ENCODE peak calls at places on chromosome 2, in nine cellular contexts. E is GM23248, P is hepatocyte, T is HCT116, Z is neural progenitor cell, B is PC-3, O is MM.1S, D is GM23338, V is SK-N-SH. W is an unnamed sample.

GRCh38 chr2:20421336-20421987 is 25.4 kb upstream of the RHOB start:
- DNase-seq in E (no peak), P (no peak), T (no peak), Z (no peak), B (no peak), O (no peak), D (no peak), V (no peak), W (no peak)

GRCh38 chr2:151290467-151290866 is 999 bp upstream of the NMI start:
- DNase-seq in E (no peak), P (no peak), T (no peak), Z (no peak), B (no peak), O (no peak), D (no peak), V (no peak), W (no peak)

GRCh38 chr2:10240911-10241610 is 61.6 kb upstream of the HPCAL1 start:
- DNase-seq in E (no peak), P (no peak), T (no peak), Z (no peak), B (no peak), O (no peak), D (no peak), V (no peak), W (no peak)

GRCh38 chr2:166726525-166726924 is 161.8 kb upstream of the XIRP2 start:
- DNase-seq in E (no peak), P (no peak), T (no peak), Z (no peak), B (no peak), O (no peak), D (no peak), V (no peak), W (no peak)

GRCh38 chr2:11833601-11834000 is 87.2 kb downstream of the LPIN1 start:
- DNase-seq in E (peak), P (no peak), T (no peak), Z (no peak), B (no peak), O (no peak), D (no peak), V (no peak), W (peak)

GRCh38 chr2:230795856-230796255 is 68.9 kb upstream of the ITM2C start:
- DNase-seq in E (peak), P (no peak), T (no peak), Z (no peak), B (no peak), O (no peak), D (no peak), V (no peak), W (no peak)

GRCh38 chr2:191631754-191632153 is 46.2 kb upstream of the NABP1 start:
- DNase-seq in E (peak), P (peak), T (no peak), Z (no peak), B (peak), O (no peak), D (no peak), V (no peak), W (no peak)

GRCh38 chr2:106091219-106091618 is 102.9 kb downstream of the UXS1 start:
- DNase-seq in E (no peak), P (no peak), T (no peak), Z (no peak), B (no peak), O (no peak), D (no peak), V (no peak), W (no peak)

DNA sequence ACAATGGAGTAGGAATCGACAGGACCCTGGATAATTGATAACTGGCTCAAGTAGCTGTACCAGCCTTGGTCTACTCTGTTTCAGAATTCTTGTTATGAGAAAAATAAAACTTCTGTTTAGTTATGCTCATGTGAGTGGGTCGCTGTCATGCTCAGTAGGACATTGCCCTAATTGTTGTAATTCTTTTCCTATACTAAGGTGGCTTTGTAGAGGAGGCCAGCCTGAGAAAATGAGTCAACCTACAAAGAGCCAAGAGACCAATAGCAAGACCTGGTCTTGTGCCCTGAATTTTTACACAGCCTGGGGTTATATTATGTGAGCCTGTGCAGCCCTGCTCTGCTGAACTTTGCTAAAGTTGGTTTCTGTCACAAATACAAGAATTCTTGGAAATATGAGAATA is 238.4 kb downstream of the MEIS1 start:
- DNase-seq in E (no peak), P (no peak), T (no peak), Z (no peak), B (no peak), O (no peak), D (no peak), V (no peak), W (no peak)
- TF ChIP-seq EZH2phosphoT487 in E (no peak), P (no peak), T (no peak), Z (no peak), B (no peak), O (no peak), D (no peak), V (no peak), W (no peak)

DNA sequence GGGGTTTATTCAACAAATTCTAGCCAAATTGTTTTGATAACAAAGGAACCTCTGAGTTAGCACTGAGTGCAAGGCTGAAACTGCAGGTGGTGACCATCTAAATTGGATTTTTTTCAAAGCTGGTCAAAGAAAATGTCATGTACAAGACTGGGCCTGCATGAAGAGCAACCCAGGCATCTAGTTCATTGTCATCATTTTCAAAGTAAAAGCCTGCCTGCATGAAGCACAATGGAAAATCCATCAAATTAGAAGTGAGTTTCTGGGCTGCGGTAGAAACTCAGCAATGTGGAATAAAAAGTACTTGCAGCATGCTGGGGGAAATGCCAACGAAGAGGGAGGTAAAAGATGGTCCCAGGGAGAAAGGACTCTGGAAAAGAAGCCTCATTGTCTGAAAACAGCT is 80.7 kb upstream of the PPP1CB start:
- DNase-seq in E (no peak), P (no peak), T (no peak), Z (no peak), B (no peak), O (no peak), D (no peak), V (no peak), W (no peak)
- H3K4me3 ChIP-seq in E (no peak), P (no peak), T (no peak), Z (no peak), B (no peak), O (no peak), D (no peak), V (no peak), W (no peak)

GRCh38 chr2:101952551-101952950 is 39.2 kb upstream of the IL1R2 start:
- DNase-seq in E (no peak), P (no peak), T (no peak), Z (no peak), B (no peak), O (no peak), D (no peak), V (no peak), W (no peak)
- TF ChIP-seq EZH2phosphoT487 in E (no peak), P (no peak), T (no peak), Z (no peak), B (no peak), O (no peak), D (no peak), V (no peak), W (no peak)

DNA sequence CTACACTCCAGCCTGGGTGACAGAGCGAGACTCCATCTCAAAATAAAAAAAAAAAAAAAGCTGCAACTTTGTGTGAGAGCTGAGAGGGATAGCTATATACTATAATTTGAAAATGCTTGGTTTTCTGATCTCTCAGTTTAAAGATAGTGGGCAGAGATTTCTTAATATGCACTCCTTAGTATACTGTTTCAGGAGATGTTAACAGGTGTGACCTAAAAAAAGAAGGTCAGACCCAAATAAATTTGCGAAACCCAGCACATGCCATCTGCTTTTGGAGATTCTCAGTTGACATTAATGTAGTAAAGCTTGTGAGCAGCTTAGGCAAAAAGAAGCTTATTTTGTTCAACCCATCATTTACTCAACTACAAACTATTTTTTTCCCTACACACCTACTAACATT is 37.4 kb downstream of the ZC3H6 start:
- DNase-seq in E (no peak), P (no peak), T (no peak), Z (no peak), B (no peak), O (peak), D (no peak), V (no peak), W (no peak)
- H3K4me3 ChIP-seq in E (no peak), P (no peak), T (no peak), Z (no peak), B (no peak), O (no peak), D (no peak), V (no peak), W (no peak)

GRCh38 chr2:189628817-189629552 is 32.3 kb upstream of the ASNSD1 start:
- DNase-seq in E (no peak), P (no peak), T (no peak), Z (no peak), B (no peak), O (no peak), D (no peak), V (no peak), W (no peak)

GRCh38 chr2:189629553-189630453 is 31.5 kb upstream of the ASNSD1 start:
- DNase-seq in E (no peak), P (no peak), T (no peak), Z (no peak), B (no peak), O (no peak), D (no peak), V (no peak), W (no peak)

GRCh38 chr2:189631849-189632248 is 29.4 kb upstream of the ASNSD1 start:
- DNase-seq in E (peak), P (no peak), T (no peak), Z (no peak), B (no peak), O (no peak), D (no peak), V (no peak), W (no peak)

GRCh38 chr2:189635353-189635752 is 25.9 kb upstream of the ASNSD1 start:
- DNase-seq in E (no peak), P (no peak), T (no peak), Z (no peak), B (no peak), O (no peak), D (no peak), V (no peak), W (no peak)

DNA sequence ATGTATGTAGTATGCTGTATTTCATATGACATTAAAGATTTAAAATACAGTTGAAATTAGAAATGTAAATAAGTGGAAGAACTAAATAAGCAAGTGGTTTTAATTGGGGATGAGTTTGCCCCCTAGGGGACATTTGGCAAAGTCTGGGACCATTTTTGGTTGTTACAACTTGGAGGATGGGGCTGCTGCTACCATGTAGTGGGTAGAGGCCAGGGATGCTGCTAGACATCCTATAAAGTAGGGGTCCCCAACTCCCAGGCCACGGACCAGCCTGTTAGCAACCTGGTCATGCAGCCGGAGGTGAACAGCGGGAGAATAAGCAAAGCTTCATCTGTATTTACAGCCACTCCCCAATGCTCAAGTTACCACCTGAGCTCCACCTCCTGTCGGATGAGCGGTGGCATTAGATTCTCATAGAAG is 27.9 kb upstream of the ASNSD1 start:
- DNase-seq in E (no peak), P (no peak), T (no peak), Z (no peak), B (peak), O (no peak), D (peak), V (no peak), W (no peak)
- TF ChIP-seq EZH2phosphoT487 in E (no peak), P (no peak), T (no peak), Z (no peak), B (no peak), O (no peak), D (no peak), V (no peak), W (no peak)

GRCh38 chr2:46545015-46545839 is 65.9 kb downstream of the TMEM247 start:
- DNase-seq in E (no peak), P (no peak), T (no peak), Z (no peak), B (no peak), O (no peak), D (no peak), V (no peak), W (no peak)
- H3K4me3 ChIP-seq in E (peak), P (no peak), T (no peak), Z (no peak), B (no peak), O (no peak), D (no peak), V (peak), W (peak)